ENCODE peak calls at places on chromosomes 3 and 15, in five cellular contexts. A is NCI-H2081, J is sigmoid colon, X is activated T-cell treated with anti-CD3 and anti-CD28 coated beads for 48 hours, Q is skeletal muscle cell. W is an unnamed sample.

GRCh38 chr3:149352556-149352955 is 19.1 kb upstream of the TM4SF18 start:
- DNase-seq in A (peak), X (peak), J (peak), Q (no peak), W (peak)

GRCh38 chr15:66789029-66790025 is 87.3 kb downstream of the SMAD6 start:
- DNase-seq in J (no peak), X (no peak), Q (no peak), A (no peak), W (peak)

GRCh38 chr3:193744048-193744821 is 151.2 kb downstream of the OPA1 start:
- DNase-seq in A (peak), X (no peak), J (no peak), Q (no peak), W (no peak)

GRCh38 chr15:100060276-100060926 is 281.4 kb downstream of the ADAMTS17 start:
- DNase-seq in A (no peak), X (no peak), Q (no peak), J (no peak), W (peak)

GRCh38 chr15:50425219-50425618 is 1.0 kb downstream of the USP8 start:
- DNase-seq in J (no peak), X (no peak), Q (no peak), A (no peak), W (no peak)

GRCh38 chr15:41648770-41649169 is 11.4 kb upstream of the MGA start:
- DNase-seq in A (no peak), X (no peak), Q (no peak), J (no peak), W (peak)

GRCh38 chr3:156460206-156460609 is 94.7 kb downstream of the SSR3 start:
- DNase-seq in A (no peak), Q (no peak), X (no peak), J (no peak), W (no peak)

GRCh38 chr3:100602506-100603444 is 6.6 kb upstream of the ADGRG7 start:
- DNase-seq in Q (no peak), J (no peak), X (no peak), A (peak), W (peak)

GRCh38 chr3:72896996-72897757 is 9.3 kb downstream of the GXYLT2 start:
- DNase-seq in X (no peak), Q (no peak), J (no peak), A (no peak), W (peak)

GRCh38 chr15:80152896-80153876 is at the start of gene FAH:
- DNase-seq in X (peak), J (no peak), A (no peak), Q (no peak), W (peak)

GRCh38 chr3:100042144-100042543 is 72.2 kb downstream of the FILIP1L start:
- DNase-seq in J (no peak), Q (peak), A (no peak), X (no peak), W (peak)

GRCh38 chr3:29513236-29513635 is 232.4 kb downstream of the RBMS3 start:
- DNase-seq in J (peak), Q (no peak), X (no peak), A (no peak), W (peak)

GRCh38 chr15:99130765-99131440 is 26.0 kb downstream of the SYNM start:
- DNase-seq in Q (no peak), A (no peak), X (no peak), J (peak), W (no peak)

GRCh38 chr3:39990532-39990931 is 181.1 kb downstream of the MYRIP start:
- DNase-seq in Q (no peak), J (no peak), X (no peak), A (peak), W (peak)

GRCh38 chr3:176514297-176514696 is 683.0 kb downstream of the TBL1XR1 start:
- DNase-seq in X (no peak), J (no peak), A (peak), Q (peak), W (peak)

W was measured in IMR-90.